ENCODE peak calls at places on chromosomes 3 and 15, in nine cellular contexts. One of them, this sample, is unnamed.

GRCh38 chr3:182414586-182414985 is 378.7 kb upstream of the ATP11B start:
- DNase-seq in body of pancreas: no peak
- DNase-seq in HepG2: no peak
- DNase-seq in foreskin keratinocyte: no peak
- DNase-seq in stomach: no peak
- DNase-seq in endodermal cell: no peak
- DNase-seq in aorta: no peak
- DNase-seq in MM.1S: no peak
- DNase-seq in CD8-positive, alpha-beta T cell: no peak
- DNase-seq in this sample: no peak

GRCh38 chr3:110815008-110815583 is 256.5 kb upstream of the NECTIN3 start:
- DNase-seq in CD8-positive, alpha-beta T cell: no peak
- DNase-seq in MM.1S: no peak
- DNase-seq in endodermal cell: no peak
- DNase-seq in HepG2: no peak
- DNase-seq in foreskin keratinocyte: peak; percentile 76
- DNase-seq in stomach: no peak
- DNase-seq in aorta: no peak
- DNase-seq in body of pancreas: no peak
- DNase-seq in this sample: no peak

GRCh38 chr15:42120285-42120684 is 25.9 kb upstream of the PLA2G4D start:
- DNase-seq in stomach: no peak
- DNase-seq in HepG2: no peak
- DNase-seq in foreskin keratinocyte: no peak
- DNase-seq in body of pancreas: no peak
- DNase-seq in aorta: no peak
- DNase-seq in MM.1S: no peak
- DNase-seq in CD8-positive, alpha-beta T cell: no peak
- DNase-seq in endodermal cell: no peak
- DNase-seq in this sample: no peak

GRCh38 chr3:16085410-16085809 is 89.1 kb upstream of the GALNT15 start:
- DNase-seq in foreskin keratinocyte: no peak
- DNase-seq in aorta: no peak
- DNase-seq in HepG2: no peak
- DNase-seq in endodermal cell: no peak
- DNase-seq in CD8-positive, alpha-beta T cell: no peak
- DNase-seq in body of pancreas: no peak
- DNase-seq in MM.1S: no peak
- DNase-seq in stomach: no peak
- DNase-seq in this sample: no peak

GRCh38 chr3:66140763-66141372 is 79.9 kb upstream of the SLC25A26 start:
- DNase-seq in CD8-positive, alpha-beta T cell: no peak
- DNase-seq in endodermal cell: no peak
- DNase-seq in stomach: peak; percentile 36
- DNase-seq in body of pancreas: no peak
- DNase-seq in foreskin keratinocyte: no peak
- DNase-seq in aorta: no peak
- DNase-seq in MM.1S: peak; percentile 80
- DNase-seq in HepG2: no peak
- DNase-seq in this sample: no peak

GRCh38 chr15:99343836-99344551 is 92.7 kb downstream of the LRRC28 start:
- DNase-seq in endodermal cell: peak; percentile 84
- DNase-seq in HepG2: no peak
- DNase-seq in stomach: no peak
- DNase-seq in foreskin keratinocyte: no peak
- DNase-seq in CD8-positive, alpha-beta T cell: peak; percentile 12
- DNase-seq in MM.1S: no peak
- DNase-seq in body of pancreas: no peak
- DNase-seq in aorta: peak; percentile 74
- DNase-seq in this sample: no peak

GRCh38 chr3:45679805-45680204 is 9.4 kb upstream of the SACM1L start:
- DNase-seq in CD8-positive, alpha-beta T cell: no peak
- DNase-seq in aorta: no peak
- DNase-seq in foreskin keratinocyte: no peak
- DNase-seq in stomach: no peak
- DNase-seq in endodermal cell: peak; percentile 79
- DNase-seq in MM.1S: no peak
- DNase-seq in HepG2: no peak
- DNase-seq in body of pancreas: no peak
- DNase-seq in this sample: no peak

GRCh38 chr3:179347108-179347382 is 464 bp upstream of the MFN1 start:
- DNase-seq in foreskin keratinocyte: no peak
- DNase-seq in body of pancreas: no peak
- DNase-seq in aorta: no peak
- DNase-seq in HepG2: no peak
- DNase-seq in endodermal cell: no peak
- DNase-seq in CD8-positive, alpha-beta T cell: no peak
- DNase-seq in stomach: no peak
- DNase-seq in MM.1S: no peak
- DNase-seq in this sample: no peak

GRCh38 chr3:28646435-28646834 is 297.8 kb upstream of the AZI2 start:
- DNase-seq in HepG2: no peak
- DNase-seq in MM.1S: no peak
- DNase-seq in foreskin keratinocyte: no peak
- DNase-seq in stomach: no peak
- DNase-seq in body of pancreas: no peak
- DNase-seq in CD8-positive, alpha-beta T cell: no peak
- DNase-seq in aorta: no peak
- DNase-seq in endodermal cell: no peak
- DNase-seq in this sample: no peak

GRCh38 chr3:177441281-177441812 is 244.1 kb upstream of the TBL1XR1 start:
- DNase-seq in HepG2: no peak
- DNase-seq in CD8-positive, alpha-beta T cell: no peak
- DNase-seq in foreskin keratinocyte: no peak
- DNase-seq in body of pancreas: no peak
- DNase-seq in endodermal cell: no peak
- DNase-seq in stomach: no peak
- DNase-seq in MM.1S: no peak
- DNase-seq in aorta: no peak
- DNase-seq in this sample: no peak

GRCh38 chr15:62413147-62413546 is 248.1 kb upstream of the C2CD4B start:
- DNase-seq in CD8-positive, alpha-beta T cell: no peak
- DNase-seq in body of pancreas: no peak
- DNase-seq in HepG2: no peak
- DNase-seq in stomach: no peak
- DNase-seq in endodermal cell: no peak
- DNase-seq in MM.1S: no peak
- DNase-seq in aorta: no peak
- DNase-seq in foreskin keratinocyte: no peak
- DNase-seq in this sample: no peak

GRCh38 chr15:59491062-59491461 is 53.1 kb downstream of the FAM81A start:
- DNase-seq in endodermal cell: no peak
- DNase-seq in stomach: no peak
- DNase-seq in CD8-positive, alpha-beta T cell: no peak
- DNase-seq in MM.1S: no peak
- DNase-seq in HepG2: no peak
- DNase-seq in aorta: no peak
- DNase-seq in foreskin keratinocyte: no peak
- DNase-seq in body of pancreas: no peak
- DNase-seq in this sample: no peak

DNA sequence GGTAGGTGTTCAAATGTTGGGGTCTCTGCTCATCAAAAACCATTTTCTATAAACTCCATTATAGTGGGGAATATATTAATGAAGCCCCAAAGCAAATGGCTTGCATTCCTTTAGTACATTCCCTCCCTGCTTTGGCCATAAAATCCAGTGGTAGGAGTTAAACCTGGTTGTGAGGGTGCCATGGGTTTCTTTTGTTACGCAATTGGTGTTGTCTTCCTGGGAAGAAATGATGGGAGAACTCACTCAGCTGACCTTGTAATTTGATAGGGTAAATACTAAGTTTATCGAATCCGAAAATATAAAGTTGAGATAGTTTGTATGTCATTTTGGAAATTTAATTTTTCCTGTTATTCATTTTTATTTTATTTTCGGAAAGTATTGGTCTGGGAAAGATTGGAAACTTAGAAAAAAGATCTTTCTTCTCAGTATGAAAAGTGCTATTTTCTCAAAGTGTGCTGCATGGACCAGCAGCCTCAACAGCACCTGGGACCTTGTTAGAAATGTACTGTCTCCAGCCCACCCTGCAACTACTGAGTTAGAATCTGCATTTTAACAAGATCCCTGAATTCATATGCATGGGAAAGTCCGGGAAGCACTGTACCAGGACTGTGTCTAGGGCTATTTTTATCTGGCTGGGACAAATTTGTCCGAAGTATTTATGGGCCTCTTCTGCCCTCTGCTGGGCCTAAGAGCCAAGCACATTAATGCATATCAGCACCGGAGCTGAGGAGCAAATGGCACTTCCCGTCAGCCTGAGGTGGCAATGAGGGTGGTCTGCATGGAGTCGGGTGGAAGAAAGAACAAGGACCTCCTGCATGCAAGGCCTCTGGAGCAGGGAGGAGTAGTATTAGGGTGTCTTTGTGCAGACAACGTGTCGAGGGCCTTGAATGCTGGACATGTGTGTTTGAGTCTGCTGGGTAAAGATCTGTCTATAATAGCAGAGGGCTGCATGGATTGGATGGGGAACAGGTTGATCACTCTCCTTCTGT is 54.7 kb downstream of the FAM81A start:
- DNase-seq in HepG2: peak; percentile 65
- DNase-seq in foreskin keratinocyte: peak; percentile 23
- DNase-seq in CD8-positive, alpha-beta T cell: peak; percentile 17
- DNase-seq in body of pancreas: peak; percentile 66
- DNase-seq in endodermal cell: peak; percentile 85
- DNase-seq in MM.1S: peak; percentile 21
- DNase-seq in stomach: peak; percentile 66
- DNase-seq in aorta: peak; percentile 82
- DNase-seq in this sample: no peak
- H3K27ac ChIP-seq in HepG2: no peak overlapping the region
- H3K27ac ChIP-seq in foreskin keratinocyte: no peak overlapping the region
- H3K27ac ChIP-seq in CD8-positive, alpha-beta T cell: no peak overlapping the region
- H3K27ac ChIP-seq in body of pancreas: no peak overlapping the region
- H3K27ac ChIP-seq in endodermal cell: no peak overlapping the region
- H3K27ac ChIP-seq in MM.1S: no peak overlapping the region
- H3K27ac ChIP-seq in stomach: no peak overlapping the region
- H3K27ac ChIP-seq in aorta: no peak overlapping the region
- H3K27ac ChIP-seq in this sample: no peak overlapping the region

GRCh38 chr3:188617270-188617669 is 463.3 kb downstream of the LPP start:
- DNase-seq in HepG2: no peak
- DNase-seq in body of pancreas: no peak
- DNase-seq in CD8-positive, alpha-beta T cell: no peak
- DNase-seq in aorta: no peak
- DNase-seq in endodermal cell: no peak
- DNase-seq in foreskin keratinocyte: no peak
- DNase-seq in MM.1S: no peak
- DNase-seq in stomach: no peak
- DNase-seq in this sample: no peak
- H3K27me3 ChIP-seq in HepG2: no peaks in the 10 kb centered on the region
- H3K27me3 ChIP-seq in body of pancreas: no peaks in the 10 kb centered on the region
- H3K27me3 ChIP-seq in CD8-positive, alpha-beta T cell: no peaks in the 10 kb centered on the region
- H3K27me3 ChIP-seq in aorta: no peaks in the 10 kb centered on the region
- H3K27me3 ChIP-seq in endodermal cell: no peaks in the 10 kb centered on the region
- H3K27me3 ChIP-seq in foreskin keratinocyte: no peaks in the 10 kb centered on the region
- H3K27me3 ChIP-seq in MM.1S: no peaks in the 10 kb centered on the region
- H3K27me3 ChIP-seq in stomach: no peaks in the 10 kb centered on the region
- H3K27me3 ChIP-seq in this sample: no peaks in the 10 kb centered on the region

GRCh38 chr15:57403946-57404345 is 27.6 kb downstream of the CGNL1 start:
- DNase-seq in foreskin keratinocyte: no peak
- DNase-seq in body of pancreas: no peak
- DNase-seq in MM.1S: no peak
- DNase-seq in HepG2: no peak
- DNase-seq in endodermal cell: peak; percentile 55
- DNase-seq in stomach: no peak
- DNase-seq in CD8-positive, alpha-beta T cell: no peak
- DNase-seq in aorta: no peak
- DNase-seq in this sample: no peak

GRCh38 chr15:57405133-57405532 is 28.8 kb downstream of the CGNL1 start:
- DNase-seq in body of pancreas: no peak
- DNase-seq in foreskin keratinocyte: no peak
- DNase-seq in MM.1S: no peak
- DNase-seq in CD8-positive, alpha-beta T cell: no peak
- DNase-seq in aorta: no peak
- DNase-seq in endodermal cell: no peak
- DNase-seq in HepG2: no peak
- DNase-seq in stomach: no peak
- DNase-seq in this sample: no peak

GRCh38 chr15:57401546-57401945 is 25.2 kb downstream of the CGNL1 start:
- DNase-seq in HepG2: no peak
- DNase-seq in stomach: no peak
- DNase-seq in MM.1S: no peak
- DNase-seq in aorta: no peak
- DNase-seq in body of pancreas: no peak
- DNase-seq in CD8-positive, alpha-beta T cell: no peak
- DNase-seq in endodermal cell: no peak
- DNase-seq in foreskin keratinocyte: no peak
- DNase-seq in this sample: no peak

GRCh38 chr15:57403532-57403931 is 27.2 kb downstream of the CGNL1 start:
- DNase-seq in foreskin keratinocyte: no peak
- DNase-seq in HepG2: no peak
- DNase-seq in endodermal cell: no peak
- DNase-seq in aorta: no peak
- DNase-seq in CD8-positive, alpha-beta T cell: no peak
- DNase-seq in MM.1S: no peak
- DNase-seq in body of pancreas: no peak
- DNase-seq in stomach: no peak
- DNase-seq in this sample: no peak

DNA sequence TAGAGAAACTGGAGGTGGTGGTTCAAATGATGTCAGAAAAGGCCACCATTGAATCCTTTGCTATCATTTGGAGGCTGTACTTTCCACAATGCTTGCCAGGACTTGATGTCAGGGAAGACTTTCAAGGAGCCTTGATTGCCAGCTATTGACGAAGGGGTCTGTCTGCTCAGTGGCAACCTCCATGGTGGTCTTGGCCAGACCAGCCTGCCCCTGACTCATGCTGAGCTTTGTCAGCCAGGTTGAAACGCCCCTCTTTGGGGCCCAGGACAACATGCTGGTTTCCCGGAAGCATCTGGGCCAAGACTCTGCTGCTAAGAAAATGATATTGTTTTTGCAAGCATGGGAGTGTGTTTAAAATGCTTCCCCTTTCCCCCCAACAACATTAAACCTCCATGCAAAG is 26.7 kb downstream of the CGNL1 start:
- DNase-seq in body of pancreas: no peak
- DNase-seq in foreskin keratinocyte: no peak
- DNase-seq in CD8-positive, alpha-beta T cell: no peak
- DNase-seq in aorta: no peak
- DNase-seq in endodermal cell: peak; percentile 43
- DNase-seq in MM.1S: no peak
- DNase-seq in HepG2: no peak
- DNase-seq in stomach: no peak
- DNase-seq in this sample: no peak
- H3K27ac ChIP-seq in body of pancreas: no peak overlapping the region
- H3K27ac ChIP-seq in foreskin keratinocyte: no peak overlapping the region
- H3K27ac ChIP-seq in CD8-positive, alpha-beta T cell: no peak overlapping the region
- H3K27ac ChIP-seq in aorta: no peak overlapping the region
- H3K27ac ChIP-seq in endodermal cell: peak overlapping the region; percentile 55
- H3K27ac ChIP-seq in MM.1S: no peak overlapping the region
- H3K27ac ChIP-seq in HepG2: no peak overlapping the region
- H3K27ac ChIP-seq in stomach: no peak overlapping the region
- H3K27ac ChIP-seq in this sample: no peak overlapping the region

DNA sequence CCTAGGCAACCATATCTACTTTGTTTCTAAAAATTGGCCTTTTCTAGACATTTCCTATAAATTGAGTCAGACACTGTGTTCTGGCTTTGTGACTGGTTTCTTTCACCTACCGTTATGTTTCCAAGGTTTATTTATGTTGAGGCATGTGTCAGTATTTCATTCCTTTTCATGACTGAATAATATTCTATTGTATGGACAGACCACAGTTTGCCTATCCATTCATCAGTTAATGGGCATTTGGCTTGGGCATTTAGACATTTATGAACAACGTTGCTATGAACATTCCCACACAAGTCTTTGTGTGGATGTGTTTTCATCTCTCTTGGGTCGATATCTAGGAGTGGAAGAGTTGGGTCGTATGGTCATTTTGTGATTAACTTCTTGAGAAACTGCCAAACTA is 3.6 kb upstream of the CFAP92 start:
- DNase-seq in stomach: no peak
- DNase-seq in MM.1S: no peak
- DNase-seq in HepG2: no peak
- DNase-seq in body of pancreas: no peak
- DNase-seq in CD8-positive, alpha-beta T cell: no peak
- DNase-seq in endodermal cell: no peak
- DNase-seq in foreskin keratinocyte: no peak
- DNase-seq in aorta: no peak
- DNase-seq in this sample: no peak
- H3K27me3 ChIP-seq in stomach: peaks cover 25% of the 10 kb centered on the region
- H3K27me3 ChIP-seq in MM.1S: peaks cover 29% of the 10 kb centered on the region
- H3K27me3 ChIP-seq in HepG2: peaks cover 55% of the 10 kb centered on the region
- H3K27me3 ChIP-seq in body of pancreas: no peaks in the 10 kb centered on the region
- H3K27me3 ChIP-seq in CD8-positive, alpha-beta T cell: no peaks in the 10 kb centered on the region
- H3K27me3 ChIP-seq in endodermal cell: peaks cover 78% of the 10 kb centered on the region
- H3K27me3 ChIP-seq in foreskin keratinocyte: peaks cover 58% of the 10 kb centered on the region
- H3K27me3 ChIP-seq in aorta: no peaks in the 10 kb centered on the region
- H3K27me3 ChIP-seq in this sample: peaks cover 43% of the 10 kb centered on the region

This sample was measured in RWPE2.